ENCODE peak calls at places on chromosomes 16 and 17, in nine cellular contexts. D is fibroblast of lung; B is colonic mucosa; T is endothelial cell of umbilical vein; L is heart left ventricle; C is GM23338; F is endodermal cell; I is CD4-positive, CD25-positive, alpha-beta regulatory T cell; W is brain microvascular endothelial cell. R is an unnamed sample. For H3K36me3, the result is how much of the 10 kb centered on the place peaks cover.

GRCh38 chr17:44235583-44235936 is 16.1 kb upstream of the UBTF start:
- DNase-seq in B (no peak), L (no peak), T (no peak), I (no peak), D (peak), F (no peak), C (no peak), W (peak), R (peak)

GRCh38 chr16:27475561-27475960 is 73.6 kb downstream of the IL21R start:
- DNase-seq in D (peak), W (peak), F (no peak), I (no peak), L (no peak), B (no peak), T (peak), C (no peak), R (peak)

GRCh38 chr16:73086108-73086507 is 38.2 kb upstream of the ZFHX3 start:
- DNase-seq in W (no peak), L (no peak), C (no peak), T (no peak), I (no peak), D (no peak), F (no peak), B (no peak), R (no peak)

GRCh38 chr17:82674656-82675475 is 23.6 kb downstream of the RAB40B start:
- DNase-seq in I (no peak), D (no peak), T (no peak), F (no peak), L (no peak), W (no peak), B (peak), C (no peak), R (peak)

GRCh38 chr16:23400387-23400930 is 52.5 kb downstream of the COG7 start:
- DNase-seq in F (no peak), D (no peak), C (no peak), I (no peak), B (no peak), L (no peak), T (no peak), W (no peak), R (no peak)

GRCh38 chr17:42112552-42113176 is at the start of gene DHX58:
- DNase-seq in D (peak), W (peak), I (peak), C (peak), T (peak), F (no peak), L (peak), B (peak), R (peak)

GRCh38 chr16:81873843-81874752 is 95.0 kb downstream of the PLCG2 start:
- DNase-seq in F (peak), D (peak), I (peak), B (peak), T (peak), C (peak), L (peak), W (peak), R (peak)

GRCh38 chr16:81543571-81543970 is 99.0 kb downstream of the CMIP start:
- DNase-seq in F (no peak), B (no peak), I (no peak), D (peak), L (no peak), C (no peak), W (no peak), T (peak), R (no peak)

GRCh38 chr16:28585674-28586073 is 11.2 kb downstream of the SULT1A2 start:
- DNase-seq in F (no peak), C (no peak), B (peak), D (no peak), W (no peak), L (no peak), T (no peak), I (no peak), R (no peak)
- H3K36me3 ChIP-seq in F (under half), C (under half), B (under half), D (under half), W (under half), L (under half), T (under half), I (half or more), R (under half)

DNA sequence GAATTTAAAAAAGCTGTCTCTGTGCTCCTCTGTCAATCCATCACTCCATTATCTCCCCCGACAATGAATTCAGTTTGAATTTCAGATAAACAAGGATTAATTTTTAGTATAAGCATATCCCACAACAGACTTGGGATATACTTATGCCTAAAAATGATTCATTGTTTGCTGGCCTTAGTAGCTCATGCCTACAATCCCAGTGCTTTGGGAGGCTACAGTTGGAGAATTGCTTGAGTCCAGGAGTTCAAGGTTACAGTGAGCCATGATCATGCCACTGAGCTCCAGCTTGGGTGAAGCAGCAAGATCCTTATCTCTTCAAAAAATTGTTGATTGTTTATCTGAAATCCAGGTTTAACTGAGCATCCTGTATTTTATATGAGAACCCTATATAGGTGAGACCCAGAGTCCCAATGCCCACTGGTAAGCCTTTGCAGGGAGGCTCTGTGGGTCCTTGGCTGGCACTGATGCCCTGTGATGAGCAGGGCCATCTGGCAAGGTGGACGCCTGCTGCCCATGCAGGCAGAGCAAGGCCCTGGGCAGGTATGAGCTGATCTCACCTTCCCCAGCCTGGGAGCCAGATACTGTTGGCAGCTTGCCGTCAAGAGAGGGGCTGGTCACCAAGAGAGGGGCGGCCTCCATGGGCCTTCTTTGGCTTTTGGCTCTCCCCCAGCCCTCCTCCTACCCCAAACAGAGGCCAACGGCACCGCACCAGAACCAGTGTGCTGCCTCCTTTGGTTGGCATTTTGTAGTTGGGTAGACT is 158.7 kb downstream of the SEC14L1 start:
- DNase-seq in I (no peak), L (no peak), F (no peak), T (no peak), D (no peak), B (no peak), C (no peak), W (no peak), R (no peak)
- H3K36me3 ChIP-seq in I (under half), L (under half), F (under half), T (under half), D (under half), B (under half), C (under half), W (under half), R (under half)

GRCh38 chr17:49505854-49506253 is 10.8 kb downstream of the NGFR start:
- DNase-seq in F (no peak), D (no peak), L (no peak), B (no peak), W (no peak), C (peak), I (no peak), T (no peak), R (no peak)

GRCh38 chr17:49508891-49509587 is 13.9 kb downstream of the NGFR start:
- DNase-seq in F (no peak), D (no peak), W (no peak), L (no peak), C (no peak), I (no peak), T (no peak), B (no peak), R (no peak)

GRCh38 chr17:49504369-49504768 is 9.3 kb downstream of the NGFR start:
- DNase-seq in I (no peak), F (no peak), W (no peak), L (no peak), B (no peak), C (no peak), T (no peak), D (no peak), R (no peak)

GRCh38 chr17:49508061-49508865 is 13.2 kb downstream of the NGFR start:
- DNase-seq in W (no peak), D (no peak), I (no peak), C (peak), B (no peak), F (peak), T (no peak), L (no peak), R (peak)

DNA sequence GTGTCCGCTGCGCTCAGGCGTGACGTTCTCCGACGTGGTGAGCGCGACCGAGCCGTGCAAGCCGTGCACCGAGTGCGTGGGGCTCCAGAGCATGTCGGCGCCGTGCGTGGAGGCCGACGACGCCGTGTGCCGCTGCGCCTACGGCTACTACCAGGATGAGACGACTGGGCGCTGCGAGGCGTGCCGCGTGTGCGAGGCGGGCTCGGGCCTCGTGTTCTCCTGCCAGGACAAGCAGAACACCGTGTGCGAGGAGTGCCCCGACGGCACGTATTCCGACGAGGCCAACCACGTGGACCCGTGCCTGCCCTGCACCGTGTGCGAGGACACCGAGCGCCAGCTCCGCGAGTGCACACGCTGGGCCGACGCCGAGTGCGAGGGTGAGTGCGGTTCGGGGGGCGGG is 11.2 kb downstream of the NGFR start:
- DNase-seq in D (no peak), C (no peak), W (no peak), L (no peak), B (no peak), T (no peak), I (no peak), F (no peak), R (no peak)
- H3K36me3 ChIP-seq in D (under half), C (under half), W (under half), L (under half), B (under half), T (under half), I (under half), F (under half), R (under half)

DNA sequence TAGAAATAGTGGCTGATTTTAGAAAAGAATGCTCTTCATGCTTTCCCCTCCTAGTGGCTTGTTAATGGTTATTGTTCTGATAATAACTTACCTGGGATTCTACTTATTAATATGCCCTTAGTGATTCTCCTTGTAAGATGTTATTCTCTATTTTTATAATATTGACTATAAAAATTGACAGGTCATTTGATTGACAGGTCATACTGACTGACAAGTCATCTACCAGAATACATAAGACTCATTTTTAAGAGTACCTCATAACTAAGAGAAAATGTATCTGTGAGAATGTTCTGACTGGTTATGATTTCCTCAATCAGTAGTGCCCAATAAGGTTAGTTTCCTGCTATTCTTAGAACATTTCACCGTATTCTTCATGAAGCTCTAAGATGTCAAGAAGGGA is 8.6 kb upstream of the COX10 start:
- DNase-seq in D (no peak), T (no peak), I (no peak), B (no peak), W (no peak), L (no peak), F (no peak), C (no peak), R (no peak)
- H3K36me3 ChIP-seq in D (under half), T (under half), I (under half), B (under half), W (under half), L (under half), F (under half), C (under half), R (under half)

R was measured in mammary epithelial cell.